ENCODE peak calls at places on chromosomes 2 and 18, in eight cellular contexts. One of them, this sample, is unnamed.

GRCh38 chr2:39359453-39360038 is 77.5 kb downstream of the MAP4K3 start:
- DNase-seq in H7: no peak
- DNase-seq in aorta: no peak
- DNase-seq in NB4: no peak
- DNase-seq in brain microvascular endothelial cell: no peak
- DNase-seq in PC-3: no peak
- DNase-seq in colonic mucosa: no peak
- DNase-seq in choroid plexus epithelial cell: no peak
- DNase-seq in this sample: no peak

GRCh38 chr2:233464531-233465240 is 101.9 kb downstream of the USP40 start:
- DNase-seq in H7: no peak
- DNase-seq in aorta: peak; percentile 66
- DNase-seq in NB4: no peak
- DNase-seq in brain microvascular endothelial cell: no peak
- DNase-seq in PC-3: no peak
- DNase-seq in colonic mucosa: no peak
- DNase-seq in choroid plexus epithelial cell: no peak
- DNase-seq in this sample: no peak

GRCh38 chr2:54012538-54013141 is 41.8 kb upstream of the PSME4 start:
- DNase-seq in H7: no peak
- DNase-seq in aorta: no peak
- DNase-seq in NB4: no peak
- DNase-seq in brain microvascular endothelial cell: no peak
- DNase-seq in PC-3: no peak
- DNase-seq in colonic mucosa: no peak
- DNase-seq in choroid plexus epithelial cell: no peak
- DNase-seq in this sample: no peak

GRCh38 chr18:7876354-7876753 is 309.2 kb downstream of the PTPRM start:
- DNase-seq in H7: no peak
- DNase-seq in aorta: no peak
- DNase-seq in NB4: no peak
- DNase-seq in brain microvascular endothelial cell: no peak
- DNase-seq in PC-3: no peak
- DNase-seq in colonic mucosa: no peak
- DNase-seq in choroid plexus epithelial cell: no peak
- DNase-seq in this sample: no peak

GRCh38 chr2:169073972-169074751 is 4.8 kb downstream of the DHRS9 start:
- DNase-seq in H7: no peak
- DNase-seq in aorta: no peak
- DNase-seq in NB4: peak; percentile 20
- DNase-seq in brain microvascular endothelial cell: peak; percentile 43
- DNase-seq in PC-3: peak; percentile 65
- DNase-seq in colonic mucosa: no peak
- DNase-seq in choroid plexus epithelial cell: peak; percentile 47
- DNase-seq in this sample: no peak

GRCh38 chr18:62436636-62437519 is 85.9 kb upstream of the ZCCHC2 start:
- DNase-seq in H7: no peak
- DNase-seq in aorta: peak; percentile 97
- DNase-seq in NB4: no peak
- DNase-seq in brain microvascular endothelial cell: peak; percentile 63
- DNase-seq in PC-3: peak; percentile 55
- DNase-seq in colonic mucosa: peak; percentile 82
- DNase-seq in choroid plexus epithelial cell: peak; percentile 83
- DNase-seq in this sample: no peak

GRCh38 chr18:78979682-78980278 is at the start of gene SALL3:
- DNase-seq in H7: peak; percentile 97
- DNase-seq in aorta: no peak
- DNase-seq in NB4: no peak
- DNase-seq in brain microvascular endothelial cell: no peak
- DNase-seq in PC-3: no peak
- DNase-seq in colonic mucosa: no peak
- DNase-seq in choroid plexus epithelial cell: no peak
- DNase-seq in this sample: no peak

GRCh38 chr18:10090668-10091067 is 176.9 kb downstream of the VAPA start:
- DNase-seq in H7: no peak
- DNase-seq in aorta: no peak
- DNase-seq in NB4: no peak
- DNase-seq in brain microvascular endothelial cell: no peak
- DNase-seq in PC-3: no peak
- DNase-seq in colonic mucosa: no peak
- DNase-seq in choroid plexus epithelial cell: no peak
- DNase-seq in this sample: no peak

GRCh38 chr18:78796693-78797455 is 182.7 kb upstream of the SALL3 start:
- DNase-seq in H7: no peak
- DNase-seq in aorta: peak; percentile 52
- DNase-seq in NB4: no peak
- DNase-seq in brain microvascular endothelial cell: no peak
- DNase-seq in PC-3: no peak
- DNase-seq in colonic mucosa: no peak
- DNase-seq in choroid plexus epithelial cell: no peak
- DNase-seq in this sample: no peak

GRCh38 chr18:49835405-49835804 is 22.1 kb upstream of the ACAA2 start:
- DNase-seq in H7: no peak
- DNase-seq in aorta: no peak
- DNase-seq in NB4: no peak
- DNase-seq in brain microvascular endothelial cell: no peak
- DNase-seq in PC-3: no peak
- DNase-seq in colonic mucosa: no peak
- DNase-seq in choroid plexus epithelial cell: no peak
- DNase-seq in this sample: no peak

GRCh38 chr2:170087394-170087793 is 90.6 kb upstream of the MYO3B start:
- DNase-seq in H7: no peak
- DNase-seq in aorta: no peak
- DNase-seq in NB4: no peak
- DNase-seq in brain microvascular endothelial cell: no peak
- DNase-seq in PC-3: no peak
- DNase-seq in colonic mucosa: no peak
- DNase-seq in choroid plexus epithelial cell: no peak
- DNase-seq in this sample: no peak

GRCh38 chr2:58427572-58428285 is 186.6 kb upstream of the FANCL start:
- DNase-seq in H7: peak; percentile 40
- DNase-seq in aorta: no peak
- DNase-seq in NB4: no peak
- DNase-seq in brain microvascular endothelial cell: peak; percentile 12
- DNase-seq in PC-3: no peak
- DNase-seq in colonic mucosa: peak; percentile 29
- DNase-seq in choroid plexus epithelial cell: peak; percentile 45
- DNase-seq in this sample: no peak

GRCh38 chr2:136058951-136059530 is 58.9 kb downstream of the CXCR4 start:
- DNase-seq in H7: no peak
- DNase-seq in aorta: no peak
- DNase-seq in NB4: peak; percentile 36
- DNase-seq in brain microvascular endothelial cell: no peak
- DNase-seq in PC-3: no peak
- DNase-seq in colonic mucosa: no peak
- DNase-seq in choroid plexus epithelial cell: no peak
- DNase-seq in this sample: no peak

GRCh38 chr2:8247905-8248622 is 433.8 kb upstream of the ID2 start:
- DNase-seq in H7: no peak
- DNase-seq in aorta: no peak
- DNase-seq in NB4: no peak
- DNase-seq in brain microvascular endothelial cell: peak; percentile 1
- DNase-seq in PC-3: no peak
- DNase-seq in colonic mucosa: no peak
- DNase-seq in choroid plexus epithelial cell: no peak
- DNase-seq in this sample: peak; percentile 69

GRCh38 chr2:217835931-217836881 is 166.6 kb downstream of the TNS1 start:
- DNase-seq in H7: peak; percentile 77
- DNase-seq in aorta: no peak
- DNase-seq in NB4: no peak
- DNase-seq in brain microvascular endothelial cell: peak; percentile 70
- DNase-seq in PC-3: no peak
- DNase-seq in colonic mucosa: peak; percentile 38
- DNase-seq in choroid plexus epithelial cell: peak; percentile 74
- DNase-seq in this sample: no peak

DNA sequence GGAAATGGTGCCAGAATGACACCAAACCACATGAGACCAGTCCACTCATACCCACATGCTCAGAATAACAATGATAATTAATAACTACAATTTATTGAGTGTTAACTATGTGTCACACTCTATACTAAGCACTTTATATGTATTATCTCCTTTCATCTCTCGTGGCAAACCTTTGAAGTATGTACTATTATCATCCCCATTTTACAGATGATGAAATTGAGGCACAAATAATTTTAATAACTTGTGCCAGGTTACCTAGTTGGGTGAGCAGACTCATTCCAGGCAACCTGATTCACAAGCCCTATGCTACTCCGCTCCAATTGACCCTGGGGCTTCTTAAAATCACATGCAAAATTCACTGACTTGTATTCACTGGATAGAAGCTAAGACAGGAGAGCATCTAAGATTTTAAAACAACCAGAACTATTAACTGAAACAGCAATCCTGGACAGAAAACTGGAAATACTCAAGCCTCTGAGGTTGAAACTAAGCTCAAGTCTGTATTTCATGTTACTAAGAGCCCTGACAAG is 2.0 kb downstream of the MREG start:
- DNase-seq in H7: no peak
- DNase-seq in aorta: no peak
- DNase-seq in NB4: no peak
- DNase-seq in brain microvascular endothelial cell: no peak
- DNase-seq in PC-3: no peak
- DNase-seq in colonic mucosa: no peak
- DNase-seq in choroid plexus epithelial cell: no peak
- DNase-seq in this sample: no peak
- H3K4me3 ChIP-seq in H7: no peak overlapping the region
- H3K4me3 ChIP-seq in aorta: no peak overlapping the region
- H3K4me3 ChIP-seq in NB4: no peak overlapping the region
- H3K4me3 ChIP-seq in brain microvascular endothelial cell: no peak overlapping the region
- H3K4me3 ChIP-seq in PC-3: peak overlapping the region; percentile 87
- H3K4me3 ChIP-seq in colonic mucosa: no peak overlapping the region
- H3K4me3 ChIP-seq in choroid plexus epithelial cell: no peak overlapping the region
- H3K4me3 ChIP-seq in this sample: no peak overlapping the region

DNA sequence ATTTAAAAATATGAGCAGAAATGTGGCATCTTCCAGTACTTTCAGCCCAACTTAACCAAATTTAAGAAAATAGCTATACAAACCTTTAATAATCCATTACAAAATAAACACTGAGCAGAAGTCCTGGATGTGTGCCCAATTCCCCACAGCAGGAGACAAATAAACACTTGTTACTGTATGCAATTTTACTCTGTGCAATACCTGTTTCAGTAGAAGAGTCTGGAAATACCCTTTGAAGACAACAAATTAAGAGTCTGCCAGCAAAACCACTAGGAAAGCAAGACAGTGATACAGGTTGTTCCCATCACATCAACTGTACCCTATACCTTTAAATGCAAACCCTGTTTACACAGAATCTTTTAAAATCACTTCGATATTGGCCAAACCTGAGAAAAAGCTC is 41.4 kb upstream of the RNU4ATAC start:
- DNase-seq in H7: no peak
- DNase-seq in aorta: no peak
- DNase-seq in NB4: no peak
- DNase-seq in brain microvascular endothelial cell: no peak
- DNase-seq in PC-3: peak; percentile 54
- DNase-seq in colonic mucosa: no peak
- DNase-seq in choroid plexus epithelial cell: peak; percentile 92
- DNase-seq in this sample: no peak
- H3K4me3 ChIP-seq in H7: no peak overlapping the region
- H3K4me3 ChIP-seq in aorta: no peak overlapping the region
- H3K4me3 ChIP-seq in NB4: no peak overlapping the region
- H3K4me3 ChIP-seq in brain microvascular endothelial cell: no peak overlapping the region
- H3K4me3 ChIP-seq in PC-3: no peak overlapping the region
- H3K4me3 ChIP-seq in colonic mucosa: no peak overlapping the region
- H3K4me3 ChIP-seq in choroid plexus epithelial cell: no peak overlapping the region
- H3K4me3 ChIP-seq in this sample: no peak overlapping the region

DNA sequence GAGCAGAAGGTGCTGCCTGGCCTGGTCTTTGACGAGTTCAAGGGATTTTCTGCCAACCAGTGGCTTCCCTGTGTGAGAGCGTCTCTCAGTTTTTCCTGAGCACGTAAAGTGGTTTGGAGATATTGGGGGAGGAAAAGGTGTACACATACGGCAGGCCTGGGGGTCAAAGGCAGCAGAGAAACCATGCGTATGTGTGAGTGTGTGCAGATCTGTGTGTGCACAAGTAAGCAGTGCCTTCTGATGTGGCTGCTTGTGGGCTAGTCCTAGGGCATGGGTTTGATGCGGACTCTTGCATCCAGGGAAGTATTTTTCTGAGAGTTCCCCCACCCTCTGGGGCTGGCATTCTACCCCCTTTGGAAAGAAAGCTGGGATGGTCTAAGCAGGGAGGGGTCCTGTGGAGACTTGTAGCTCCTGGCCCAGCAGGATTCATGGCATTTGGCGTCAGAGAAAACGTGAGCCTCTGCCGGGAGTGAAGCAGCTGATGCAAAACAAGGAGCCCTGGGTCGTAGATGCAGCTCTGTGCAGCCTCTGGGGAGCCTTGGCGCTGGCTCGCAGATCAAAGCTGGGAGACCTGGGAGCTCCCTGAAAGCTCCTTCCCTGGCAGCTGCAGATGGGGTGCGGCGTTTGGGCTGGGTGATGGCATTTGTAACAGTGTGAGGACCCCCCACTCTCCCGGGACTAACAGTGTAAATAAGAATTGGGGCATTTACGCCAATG is 148.2 kb downstream of the KLHL29 start:
- DNase-seq in H7: peak; percentile 76
- DNase-seq in aorta: no peak
- DNase-seq in NB4: no peak
- DNase-seq in brain microvascular endothelial cell: no peak
- DNase-seq in PC-3: no peak
- DNase-seq in colonic mucosa: no peak
- DNase-seq in choroid plexus epithelial cell: no peak
- DNase-seq in this sample: no peak
- H3K4me3 ChIP-seq in H7: no peak overlapping the region
- H3K4me3 ChIP-seq in aorta: no peak overlapping the region
- H3K4me3 ChIP-seq in NB4: no peak overlapping the region
- H3K4me3 ChIP-seq in brain microvascular endothelial cell: no peak overlapping the region
- H3K4me3 ChIP-seq in PC-3: no peak overlapping the region
- H3K4me3 ChIP-seq in colonic mucosa: no peak overlapping the region
- H3K4me3 ChIP-seq in choroid plexus epithelial cell: no peak overlapping the region
- H3K4me3 ChIP-seq in this sample: no peak overlapping the region

GRCh38 chr2:120323807-120324399 is 22.0 kb upstream of the INHBB start:
- DNase-seq in H7: no peak
- DNase-seq in aorta: no peak
- DNase-seq in NB4: no peak
- DNase-seq in brain microvascular endothelial cell: no peak
- DNase-seq in PC-3: no peak
- DNase-seq in colonic mucosa: no peak
- DNase-seq in choroid plexus epithelial cell: no peak
- DNase-seq in this sample: no peak

GRCh38 chr2:120324926-120325325 is 21.0 kb upstream of the INHBB start:
- DNase-seq in H7: no peak
- DNase-seq in aorta: no peak
- DNase-seq in NB4: no peak
- DNase-seq in brain microvascular endothelial cell: no peak
- DNase-seq in PC-3: no peak
- DNase-seq in colonic mucosa: no peak
- DNase-seq in choroid plexus epithelial cell: no peak
- DNase-seq in this sample: no peak

GRCh38 chr2:120323214-120323613 is 22.7 kb upstream of the INHBB start:
- DNase-seq in H7: peak; percentile 48
- DNase-seq in aorta: peak; percentile 86
- DNase-seq in NB4: peak; percentile 35
- DNase-seq in brain microvascular endothelial cell: no peak
- DNase-seq in PC-3: no peak
- DNase-seq in colonic mucosa: no peak
- DNase-seq in choroid plexus epithelial cell: no peak
- DNase-seq in this sample: no peak

GRCh38 chr2:120322329-120322728 is 23.6 kb upstream of the INHBB start:
- DNase-seq in H7: no peak
- DNase-seq in aorta: no peak
- DNase-seq in NB4: no peak
- DNase-seq in brain microvascular endothelial cell: no peak
- DNase-seq in PC-3: no peak
- DNase-seq in colonic mucosa: no peak
- DNase-seq in choroid plexus epithelial cell: no peak
- DNase-seq in this sample: no peak

GRCh38 chr2:120326048-120326447 is 19.9 kb upstream of the INHBB start:
- DNase-seq in H7: no peak
- DNase-seq in aorta: no peak
- DNase-seq in NB4: no peak
- DNase-seq in brain microvascular endothelial cell: no peak
- DNase-seq in PC-3: no peak
- DNase-seq in colonic mucosa: no peak
- DNase-seq in choroid plexus epithelial cell: no peak
- DNase-seq in this sample: no peak
- H3K4me3 ChIP-seq in H7: no peak overlapping the region
- H3K4me3 ChIP-seq in aorta: no peak overlapping the region
- H3K4me3 ChIP-seq in NB4: no peak overlapping the region
- H3K4me3 ChIP-seq in brain microvascular endothelial cell: no peak overlapping the region
- H3K4me3 ChIP-seq in PC-3: no peak overlapping the region
- H3K4me3 ChIP-seq in colonic mucosa: no peak overlapping the region
- H3K4me3 ChIP-seq in choroid plexus epithelial cell: no peak overlapping the region
- H3K4me3 ChIP-seq in this sample: no peak overlapping the region

This sample was measured in vagina.